ENCODE peak calls at places on chromosomes 7 and 10, in ten cellular contexts. J is breast epithelium, W is HCT116, G is stomach, T is prostate gland, H is transverse colon, Z is HL-60, I is endothelial cell of umbilical vein, C is spleen, N is SK-N-SH. V is an unnamed sample.

GRCh38 chr7:96224682-96225081 is 97.2 kb downstream of the SLC25A13 start:
- DNase-seq in J (no peak), W (no peak), G (no peak), T (no peak), H (no peak), Z (peak), I (peak), C (no peak), N (peak), V (no peak)

GRCh38 chr7:14197280-14197679 is 207.8 kb upstream of the ETV1 start:
- DNase-seq in J (no peak), W (no peak), G (no peak), T (no peak), H (no peak), Z (no peak), I (no peak), C (no peak), N (no peak), V (no peak)

GRCh38 chr7:15571303-15571878 is 9.6 kb upstream of the AGMO start:
- DNase-seq in J (no peak), W (no peak), G (no peak), T (no peak), H (no peak), Z (no peak), I (peak), C (no peak), N (no peak), V (no peak)

GRCh38 chr10:111078505-111079185 is 1.8 kb downstream of the ADRA2A start:
- DNase-seq in J (no peak), W (no peak), G (no peak), T (no peak), H (no peak), Z (no peak), I (no peak), C (no peak), N (no peak), V (no peak)

GRCh38 chr7:14747701-14748100 is 154.8 kb downstream of the DGKB start:
- DNase-seq in J (no peak), W (no peak), G (no peak), T (no peak), H (no peak), Z (no peak), I (peak), C (no peak), N (no peak), V (no peak)

GRCh38 chr7:85750454-85750949 is 563.6 kb upstream of the SEMA3D start:
- DNase-seq in J (no peak), W (peak), G (no peak), T (no peak), H (no peak), Z (peak), I (peak), C (no peak), N (peak), V (peak)

GRCh38 chr7:18320971-18321567 is 174.5 kb upstream of the HDAC9 start:
- DNase-seq in J (no peak), W (peak), G (no peak), T (no peak), H (no peak), Z (peak), I (peak), C (no peak), N (peak), V (no peak)

GRCh38 chr10:37448161-37448560 is 322.8 kb downstream of the ANKRD30A start:
- DNase-seq in J (no peak), W (no peak), G (no peak), T (no peak), H (no peak), Z (no peak), I (no peak), C (no peak), N (no peak), V (no peak)

GRCh38 chr10:33211123-33211878 is 123.2 kb downstream of the NRP1 start:
- DNase-seq in J (no peak), W (no peak), G (no peak), T (no peak), H (no peak), Z (no peak), I (no peak), C (no peak), N (peak), V (no peak)

GRCh38 chr7:11831727-11832495 is at the start of gene THSD7A:
- DNase-seq in J (peak), W (no peak), G (peak), T (no peak), H (peak), Z (no peak), I (peak), C (peak), N (peak), V (no peak)

GRCh38 chr7:135343361-135343760 is 109.7 kb downstream of the STRA8 start:
- DNase-seq in J (no peak), W (no peak), G (no peak), T (no peak), H (no peak), Z (no peak), I (no peak), C (no peak), N (no peak), V (no peak)

GRCh38 chr7:135338151-135338550 is 104.5 kb downstream of the STRA8 start:
- DNase-seq in J (no peak), W (no peak), G (no peak), T (no peak), H (no peak), Z (no peak), I (no peak), C (no peak), N (no peak), V (no peak)

GRCh38 chr7:135342887-135343286 is 109.2 kb downstream of the STRA8 start:
- DNase-seq in J (no peak), W (no peak), G (no peak), T (no peak), H (no peak), Z (no peak), I (no peak), C (no peak), N (peak), V (no peak)

GRCh38 chr7:135337506-135337905 is 103.9 kb downstream of the STRA8 start:
- DNase-seq in J (no peak), W (no peak), G (no peak), T (no peak), H (no peak), Z (no peak), I (no peak), C (no peak), N (no peak), V (no peak)

GRCh38 chr7:135341049-135341448 is 107.4 kb downstream of the STRA8 start:
- DNase-seq in J (no peak), W (no peak), G (no peak), T (no peak), H (peak), Z (no peak), I (no peak), C (no peak), N (no peak), V (no peak)
- H3K27ac ChIP-seq in J (no peak), W (no peak), G (no peak), T (no peak), H (peak), Z (no peak), I (no peak), C (no peak), N (no peak), V (no peak)

DNA sequence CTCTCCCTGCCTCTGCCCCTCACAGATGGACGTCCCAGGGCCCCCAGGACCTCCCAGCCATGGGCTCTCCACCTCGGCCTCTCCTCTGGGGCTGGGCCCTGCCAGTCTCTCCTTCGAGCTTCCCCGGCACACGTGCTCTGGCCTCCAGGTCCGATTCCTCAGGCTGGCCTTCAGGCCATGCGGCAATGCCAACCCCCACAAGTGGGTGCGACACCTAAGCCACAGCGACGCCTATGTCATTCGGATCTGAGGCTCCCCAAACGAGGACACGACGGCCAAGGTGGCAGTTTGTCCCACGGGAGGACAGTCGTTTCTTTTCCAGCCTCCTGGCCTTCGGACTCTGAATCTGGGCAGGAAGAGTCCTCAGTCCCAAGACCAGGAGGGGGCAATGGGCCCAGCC is 5.2 kb downstream of the AP4M1 start:
- DNase-seq in J (no peak), W (no peak), G (no peak), T (no peak), H (no peak), Z (no peak), I (no peak), C (no peak), N (no peak), V (no peak)
- TF ChIP-seq POLR2AphosphoS5 in J (no peak), W (no peak), G (no peak), T (no peak), H (no peak), Z (no peak), I (no peak), C (no peak), N (no peak), V (no peak)

DNA sequence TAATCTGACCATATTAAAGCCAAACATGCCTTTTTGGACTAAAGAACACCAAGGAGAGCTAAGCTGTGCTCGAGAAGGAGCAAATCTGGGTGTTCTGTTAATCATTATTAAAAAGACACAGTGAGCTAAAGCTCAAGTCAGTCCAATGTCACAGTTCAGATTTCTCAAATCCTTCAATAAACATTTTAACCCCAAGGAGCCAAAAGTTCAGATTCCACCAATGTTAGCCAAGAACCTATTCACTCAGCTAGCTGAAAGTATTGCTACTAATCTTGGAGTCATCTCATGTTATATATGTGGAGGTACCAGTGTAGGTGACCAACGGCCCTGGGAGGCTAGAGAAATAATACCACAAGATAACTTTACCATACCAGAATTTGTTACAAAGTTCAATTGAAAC is 14.5 kb upstream of the ZNF33B start:
- DNase-seq in J (no peak), W (no peak), G (no peak), T (no peak), H (no peak), Z (no peak), I (no peak), C (no peak), N (no peak), V (no peak)
- H3K27ac ChIP-seq in J (no peak), W (no peak), G (peak), T (no peak), H (no peak), Z (no peak), I (no peak), C (no peak), N (no peak), V (no peak)

GRCh38 chr7:55254596-55255500 is 110.3 kb upstream of the LANCL2 start:
- DNase-seq in J (peak), W (peak), G (peak), T (peak), H (peak), Z (peak), I (peak), C (peak), N (peak), V (no peak)
- TF ChIP-seq POLR2AphosphoS5 in J (no peak), W (no peak), G (no peak), T (no peak), H (no peak), Z (no peak), I (no peak), C (no peak), N (no peak), V (no peak)

DNA sequence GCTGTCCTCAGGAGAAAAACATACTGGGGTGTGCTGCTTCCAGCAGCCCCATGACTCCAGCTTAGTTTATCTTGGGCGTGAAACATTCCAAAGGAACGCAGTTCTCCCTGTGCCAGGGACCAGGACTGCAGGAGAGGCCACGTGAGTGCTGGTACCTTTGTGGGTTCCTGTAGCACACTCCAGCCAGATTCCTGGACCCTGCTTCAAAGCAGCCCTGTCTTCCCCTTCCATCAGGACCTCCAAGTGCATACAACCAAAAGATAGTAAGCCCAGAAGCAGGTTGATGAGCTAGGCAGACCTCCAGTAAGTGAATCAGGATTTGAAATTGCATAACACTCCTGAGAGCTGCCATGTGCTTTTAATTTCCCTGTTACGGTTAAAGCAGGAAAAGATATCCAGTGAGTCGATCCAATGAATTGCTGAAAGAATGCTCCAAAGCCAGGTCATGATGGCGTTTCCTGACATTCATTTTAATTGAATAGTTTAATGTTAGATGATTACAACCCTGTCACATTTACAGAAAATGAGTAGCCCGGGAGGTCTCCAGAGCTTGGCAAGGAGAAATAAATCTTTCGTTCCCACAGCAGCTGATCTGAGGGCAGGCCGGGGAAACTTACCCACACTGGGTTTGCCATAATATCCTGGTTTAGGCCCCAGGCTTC is 38.9 kb upstream of the CPXM2 start:
- DNase-seq in J (no peak), W (no peak), G (peak), T (no peak), H (no peak), Z (no peak), I (no peak), C (no peak), N (no peak), V (no peak)
- H3K27ac ChIP-seq in J (peak), W (no peak), G (peak), T (no peak), H (peak), Z (no peak), I (no peak), C (no peak), N (no peak), V (no peak)

GRCh38 chr7:157469181-157470016 is 132.6 kb downstream of the DNAJB6 start:
- DNase-seq in J (no peak), W (no peak), G (peak), T (no peak), H (no peak), Z (no peak), I (no peak), C (peak), N (no peak), V (no peak)
- TF ChIP-seq POLR2AphosphoS5 in J (no peak), W (no peak), G (no peak), T (no peak), H (no peak), Z (no peak), I (no peak), C (no peak), N (no peak), V (no peak)

DNA sequence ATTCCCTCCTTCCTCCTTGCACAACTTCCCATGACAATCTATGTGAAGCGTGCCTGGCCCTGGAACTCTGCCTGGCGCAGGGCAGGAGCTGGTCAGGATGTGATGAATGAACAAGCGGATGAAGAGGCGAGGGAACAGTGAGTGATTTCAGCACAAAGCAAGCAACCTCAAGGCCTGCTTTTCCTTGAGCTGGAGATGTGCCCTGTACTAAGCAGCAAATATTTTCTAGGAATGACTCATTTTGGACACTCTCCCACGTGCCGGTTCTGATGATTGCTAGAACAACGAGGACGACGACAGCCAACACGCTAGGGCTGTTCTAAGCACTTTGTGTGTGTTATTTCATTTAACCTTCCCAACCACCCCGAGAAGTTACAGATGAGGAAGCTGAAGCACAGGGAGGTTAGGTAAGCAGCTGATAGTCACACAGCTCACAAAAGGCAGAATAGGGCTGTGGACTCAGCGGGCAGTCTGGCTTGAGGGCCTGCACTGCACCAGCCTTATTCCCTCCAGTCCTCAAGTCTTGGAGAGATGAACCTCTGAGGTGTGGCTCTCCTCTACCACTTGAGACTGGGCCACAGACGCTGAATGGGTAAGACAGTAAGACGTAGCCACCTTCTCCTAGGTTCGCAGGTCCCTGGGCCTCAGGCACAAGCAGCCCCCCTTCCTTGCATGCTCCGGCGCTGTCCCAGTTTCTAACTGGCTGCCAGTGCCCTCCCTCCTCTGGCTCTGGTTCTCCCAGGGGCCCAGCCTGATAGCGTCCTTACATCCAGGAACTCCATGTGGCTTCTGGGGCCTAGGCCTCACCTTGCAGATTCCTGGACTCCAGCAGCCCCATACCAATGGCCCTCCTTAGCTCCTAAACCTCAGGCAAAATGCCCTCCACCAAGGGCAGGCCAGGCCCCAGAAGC is 59.0 kb downstream of the YKT6 start:
- DNase-seq in J (no peak), W (no peak), G (no peak), T (peak), H (peak), Z (no peak), I (peak), C (no peak), N (no peak), V (no peak)
- H3K27ac ChIP-seq in J (peak), W (no peak), G (peak), T (no peak), H (peak), Z (no peak), I (peak), C (peak), N (no peak), V (no peak)

GRCh38 chr10:18060217-18060616 is 80.0 kb upstream of the CACNB2 start:
- DNase-seq in J (no peak), W (no peak), G (no peak), T (no peak), H (peak), Z (no peak), I (no peak), C (no peak), N (peak), V (no peak)
- TF ChIP-seq POLR2AphosphoS5 in J (no peak), W (no peak), G (no peak), T (no peak), H (no peak), Z (no peak), I (no peak), C (no peak), N (no peak), V (no peak)

V was measured in SK-N-MC.